ENCODE peak calls at places on chromosomes 4 and X, in four cellular contexts. U is aorta, F is tibial nerve, S is upper lobe of left lung. V is an unnamed sample. For H3K9me3 and H3K4me1, the result is how much of the 10 kb centered on the place peaks cover.

GRCh38 chrX:30275498-30275897 is 28.6 kb downstream of the MAGEB1 start:
- DNase-seq in U (no peak), F (peak), S (no peak), V (no peak)

GRCh38 chrX:20046270-20046669 is 55.4 kb upstream of the BCLAF3 start:
- DNase-seq in U (no peak), F (no peak), S (no peak), V (no peak)

GRCh38 chr4:116531870-116532269 is 553.5 kb downstream of the TRAM1L1 start:
- DNase-seq in U (no peak), F (no peak), S (no peak), V (no peak)

GRCh38 chrX:139931646-139932076 is 1.2 kb downstream of the ATP11C start:
- DNase-seq in U (no peak), F (no peak), S (no peak), V (no peak)

GRCh38 chr4:41878991-41879491 is 56.2 kb upstream of the TMEM33 start:
- DNase-seq in U (no peak), F (no peak), S (peak), V (no peak)

GRCh38 chr4:121411151-121411744 is 30.4 kb upstream of the QRFPR start:
- DNase-seq in U (no peak), F (no peak), S (no peak), V (no peak)

GRCh38 chr4:1297456-1298325 is 8.0 kb downstream of the MAEA start:
- DNase-seq in U (peak), F (no peak), S (peak), V (peak)

GRCh38 chr4:167232805-167233522 is 1.3 kb downstream of the SPOCK3 start:
- DNase-seq in U (no peak), F (no peak), S (no peak), V (no peak)

GRCh38 chr4:19532120-19532848 is 719.4 kb upstream of the SLIT2 start:
- DNase-seq in U (no peak), F (no peak), S (no peak), V (no peak)

GRCh38 chrX:154653048-154653401 is 354 bp downstream of the CTAG2 start:
- DNase-seq in U (no peak), F (no peak), S (no peak), V (no peak)

GRCh38 chr4:37737456-37737855 is 51.3 kb upstream of the RELL1 start:
- DNase-seq in U (no peak), F (no peak), S (no peak), V (no peak)

GRCh38 chr4:150664935-150665334 is 83.0 kb downstream of the MAB21L2 start:
- DNase-seq in U (no peak), F (no peak), S (no peak), V (no peak)

GRCh38 chr4:57405359-57405758 is 295.2 kb upstream of the IGFBP7 start:
- DNase-seq in U (no peak), F (no peak), S (no peak), V (no peak)

GRCh38 chr4:177047851-177048174 is 255.1 kb upstream of the VEGFC start:
- DNase-seq in U (no peak), F (no peak), S (no peak), V (no peak)

DNA sequence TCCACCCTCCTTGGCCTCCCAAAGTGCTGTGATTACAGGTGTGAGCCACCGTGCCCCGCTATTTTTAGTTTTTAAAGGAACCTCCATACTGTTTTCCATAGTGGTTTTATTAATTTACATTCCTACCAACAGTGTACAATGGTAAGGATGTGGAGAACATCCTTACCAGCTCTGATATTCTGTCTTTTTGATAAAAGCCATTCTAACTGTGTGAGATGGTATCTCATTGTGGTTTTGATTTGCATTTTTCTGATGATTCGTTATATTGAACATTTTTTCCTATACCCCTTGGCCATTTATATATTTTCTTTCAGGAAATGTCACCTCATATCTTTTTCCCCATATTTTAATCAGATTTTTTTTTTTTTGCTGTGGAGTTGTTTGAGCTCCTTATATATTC is 14.2 kb upstream of the TLR2 start:
- DNase-seq in U (no peak), F (no peak), S (no peak), V (no peak)
- H3K9me3 ChIP-seq in U (under half), F (under half), S (under half), V (under half)

DNA sequence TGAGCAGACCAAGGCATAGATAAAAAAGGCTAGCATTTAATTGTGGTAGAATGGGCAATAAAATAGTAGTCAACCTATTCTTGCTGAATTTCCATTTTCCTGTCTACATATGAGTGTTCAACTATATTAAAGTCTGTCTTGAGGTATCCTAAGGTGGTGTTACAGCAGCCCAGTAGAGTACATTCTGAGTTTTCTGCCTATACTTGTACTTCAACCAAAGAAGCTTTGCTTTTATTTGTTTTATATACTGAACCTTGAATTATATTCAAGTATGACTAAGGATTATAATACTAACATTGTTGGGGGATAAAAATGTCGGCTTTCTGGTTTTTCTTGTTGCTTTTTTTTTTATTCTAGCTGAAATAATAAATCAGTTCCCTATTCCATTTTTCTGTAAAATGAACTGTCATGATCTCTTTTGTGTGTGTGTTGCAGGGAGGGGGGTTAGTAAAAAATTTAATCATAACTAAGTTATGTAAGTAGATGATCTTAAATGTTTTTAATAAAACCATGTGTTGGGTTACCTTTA is 106.7 kb downstream of the PDLIM5 start:
- DNase-seq in U (no peak), F (no peak), S (no peak), V (no peak)
- H3K27ac ChIP-seq in U (no peak), F (no peak), S (no peak), V (no peak)

DNA sequence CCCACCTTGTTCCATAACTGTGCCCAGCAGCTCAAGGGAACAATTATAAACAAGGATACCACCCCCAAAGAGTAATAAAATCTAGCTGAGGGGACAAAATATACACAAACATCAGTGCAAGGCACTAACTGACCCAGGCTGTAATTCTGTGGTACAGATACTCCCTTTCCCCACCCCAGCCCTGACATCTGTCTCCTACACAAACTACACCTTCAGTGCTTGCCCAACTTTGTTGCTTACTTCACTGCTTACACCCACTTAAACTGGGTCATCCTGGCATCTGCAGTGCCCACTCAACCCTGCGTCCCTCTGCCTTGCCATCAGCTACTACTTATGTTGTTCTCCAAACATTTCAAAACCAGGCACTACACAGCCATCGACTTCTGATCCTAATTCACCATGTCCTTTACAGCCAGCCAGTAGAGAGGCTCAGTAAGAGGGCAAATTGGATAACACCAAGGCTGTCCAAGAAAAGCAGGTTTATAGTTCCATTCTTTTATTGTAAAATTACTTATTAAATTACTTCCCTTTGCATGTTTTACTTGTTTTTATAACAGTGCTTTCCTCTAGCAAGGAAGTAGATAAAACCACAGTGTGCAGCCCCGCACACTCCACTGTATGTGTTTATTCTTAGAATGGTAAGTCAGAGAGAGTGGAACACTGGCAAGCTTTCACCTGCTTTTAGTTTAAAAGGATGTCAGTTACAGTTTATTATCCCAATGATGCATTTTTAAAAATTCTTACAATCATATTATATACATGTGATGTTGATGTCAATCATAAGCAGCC is 149.6 kb downstream of the INPP4B start:
- DNase-seq in U (no peak), F (no peak), S (no peak), V (no peak)
- H3K4me1 ChIP-seq in U (under half), F (under half), S (under half), V (under half)

GRCh38 chr4:68416591-68416990 is 30.7 kb upstream of the TMPRSS11E start:
- DNase-seq in U (no peak), F (no peak), S (no peak), V (no peak)
- H3K9me3 ChIP-seq in U (under half), F (under half), S (under half), V (under half)

DNA sequence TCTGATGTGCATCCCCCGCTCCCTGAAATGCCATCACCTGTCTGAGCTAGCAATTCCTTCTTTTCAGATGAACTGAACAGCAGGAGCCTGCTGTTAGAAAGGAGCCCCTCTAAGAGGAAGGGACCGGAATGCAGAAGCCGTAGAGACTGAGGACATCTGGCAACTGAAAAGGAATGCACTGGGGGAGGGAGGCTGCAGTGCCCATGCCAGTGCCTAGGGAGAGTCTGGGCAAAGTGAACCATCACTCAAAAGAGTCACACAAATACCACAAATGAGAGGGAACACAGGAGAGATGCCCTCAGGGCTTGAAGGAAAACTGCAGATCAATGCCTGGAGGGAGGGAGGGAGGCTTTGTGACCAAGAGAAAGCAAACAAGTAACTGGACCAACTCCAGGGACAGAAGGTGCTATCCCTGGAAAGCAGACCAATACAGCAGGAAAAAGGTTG is 93.9 kb upstream of the CBR4 start:
- DNase-seq in U (no peak), F (no peak), S (no peak), V (no peak)
- H3K27ac ChIP-seq in U (no peak), F (no peak), S (no peak), V (no peak)

GRCh38 chr4:158459085-158459820 is 62.4 kb upstream of the RXFP1 start:
- DNase-seq in U (no peak), F (no peak), S (no peak), V (no peak)
- H3K4me1 ChIP-seq in U (under half), F (under half), S (under half), V (under half)

GRCh38 chr4:162510937-162511336 is 347.1 kb upstream of the FSTL5 start:
- DNase-seq in U (no peak), F (no peak), S (no peak), V (no peak)

GRCh38 chr4:162506253-162506652 is 342.5 kb upstream of the FSTL5 start:
- DNase-seq in U (no peak), F (no peak), S (no peak), V (no peak)

GRCh38 chr4:162503868-162504267 is 340.1 kb upstream of the FSTL5 start:
- DNase-seq in U (no peak), F (no peak), S (no peak), V (no peak)

GRCh38 chr4:162510115-162510514 is 346.3 kb upstream of the FSTL5 start:
- DNase-seq in U (no peak), F (no peak), S (no peak), V (no peak)

GRCh38 chr4:162509333-162509732 is 345.5 kb upstream of the FSTL5 start:
- DNase-seq in U (no peak), F (no peak), S (no peak), V (no peak)
- H3K9me3 ChIP-seq in U (under half), F (under half), S (under half), V (under half)

GRCh38 chr4:158768577-158769174 is at the start of gene FNIP2:
- DNase-seq in U (peak), F (peak), S (peak), V (peak)

GRCh38 chr4:158769175-158769831 is 477 bp downstream of the FNIP2 start:
- DNase-seq in U (peak), F (no peak), S (peak), V (peak)

GRCh38 chr4:158770671-158771070 is 1.8 kb downstream of the FNIP2 start:
- DNase-seq in U (no peak), F (no peak), S (no peak), V (no peak)

GRCh38 chr4:158775091-158775651 is 6.3 kb downstream of the FNIP2 start:
- DNase-seq in U (no peak), F (no peak), S (no peak), V (no peak)

GRCh38 chr4:158771776-158772175 is 3.0 kb downstream of the FNIP2 start:
- DNase-seq in U (no peak), F (no peak), S (no peak), V (no peak)
- H3K27ac ChIP-seq in U (no peak), F (no peak), S (peak), V (no peak)

V was measured in effector memory CD4-positive, alpha-beta T cell.